ENCODE peak calls at places on chromosomes 1 and 21, in six cellular contexts. F is psoas muscle; G is SJCRH30; A is effector memory CD4-positive, alpha-beta T cell; Q is CD8-positive, alpha-beta memory T cell; C is ovary. O is an unnamed sample.

GRCh38 chr1:209583408-209583807 is at the start of gene CAMK1G:
- DNase-seq in A (no peak), F (no peak), Q (no peak), C (peak; percentile 44), G (peak; percentile 22), O (no peak)

GRCh38 chr1:33392639-33393038 is 38.3 kb downstream of the PHC2 start:
- DNase-seq in C (no peak), Q (no peak), F (no peak), A (no peak), G (no peak), O (no peak)

GRCh38 chr1:180909462-180909976 is 3.2 kb upstream of the KIAA1614 start:
- DNase-seq in F (no peak), C (no peak), G (no peak), Q (no peak), A (no peak), O (no peak)

GRCh38 chr1:21262282-21263051 is 27.8 kb downstream of the ECE1 start:
- DNase-seq in A (no peak), G (peak; percentile 61), C (peak; percentile 81), F (peak; percentile 89), Q (no peak), O (peak; percentile 94)

GRCh38 chr1:19675797-19676196 is 11.1 kb downstream of the HTR6 start:
- DNase-seq in A (no peak), C (no peak), G (no peak), F (no peak), Q (no peak), O (no peak)

GRCh38 chr1:180269848-180270766 is 40.0 kb downstream of the LHX4 start:
- DNase-seq in Q (no peak), F (no peak), C (no peak), G (peak; percentile 72), A (no peak), O (peak; percentile 61)

GRCh38 chr1:26784023-26784871 is 3.5 kb upstream of the PIGV start:
- DNase-seq in A (no peak), G (peak; percentile 65), Q (no peak), F (peak; percentile 67), C (peak; percentile 90), O (peak; percentile 85)

GRCh38 chr1:72705921-72706320 is 423.6 kb upstream of the NEGR1 start:
- DNase-seq in G (no peak), C (no peak), Q (no peak), A (no peak), F (no peak), O (no peak)

GRCh38 chr21:38822754-38823374 is 17.1 kb downstream of the ETS2 start:
- DNase-seq in A (no peak), C (no peak), Q (no peak), G (no peak), F (no peak), O (no peak)

GRCh38 chr1:103162360-103162759 is 54.0 kb upstream of the COL11A1 start:
- DNase-seq in Q (no peak), F (no peak), C (no peak), G (no peak), A (no peak), O (no peak)

GRCh38 chr1:214028999-214029406 is 41.2 kb downstream of the PROX1 start:
- DNase-seq in F (no peak), G (no peak), C (no peak), A (no peak), Q (no peak), O (no peak)

GRCh38 chr1:109084563-109085517 is 5.7 kb upstream of the TMEM167B start:
- DNase-seq in A (no peak), G (peak; percentile 36), F (no peak), Q (no peak), C (no peak), O (no peak)

GRCh38 chr21:30234050-30234449 is 18.2 kb upstream of the CLDN8 start:
- DNase-seq in A (no peak), C (no peak), Q (no peak), G (no peak), F (no peak), O (no peak)

GRCh38 chr1:118659646-118660045 is 328.5 kb downstream of the TBX15 start:
- DNase-seq in F (no peak), C (no peak), A (no peak), Q (no peak), G (no peak), O (no peak)

GRCh38 chr1:231850786-231851185 is 224.2 kb downstream of the DISC1 start:
- DNase-seq in Q (no peak), F (no peak), G (no peak), A (no peak), C (no peak), O (no peak)

GRCh38 chr1:35180776-35181374 is 12.1 kb downstream of the SFPQ start:
- DNase-seq in G (no peak), Q (no peak), F (no peak), C (no peak), A (no peak), O (no peak)

GRCh38 chr1:214581785-214582184 is 21.2 kb upstream of the CENPF start:
- DNase-seq in Q (no peak), A (no peak), F (peak; percentile 59), C (no peak), G (peak; percentile 32), O (no peak)

GRCh38 chr1:172929006-172929405 is 121.7 kb downstream of the TNFSF18 start:
- DNase-seq in Q (no peak), C (no peak), A (no peak), G (no peak), F (no peak), O (no peak)

GRCh38 chr1:1079408-1080121 is 5.5 kb upstream of the RNF223 start:
- DNase-seq in C (peak; percentile 43), F (peak; percentile 65), G (peak; percentile 94), Q (peak; percentile 50), A (no peak), O (peak; percentile 67)

GRCh38 chr1:53242381-53242780 is 4.1 kb upstream of the MAGOH start:
- DNase-seq in C (no peak), G (no peak), A (no peak), F (no peak), Q (no peak), O (no peak)

GRCh38 chr1:223183268-223183862 is 40.3 kb upstream of the TLR5 start:
- DNase-seq in Q (no peak), G (no peak), F (no peak), A (no peak), C (no peak), O (no peak)

GRCh38 chr1:206833131-206833530 is 32.3 kb upstream of the IL20 start:
- DNase-seq in F (no peak), G (no peak), Q (no peak), A (no peak), C (no peak), O (no peak)

GRCh38 chr1:222787746-222788145 is 27.1 kb upstream of the DISP1 start:
- DNase-seq in C (no peak), G (no peak), A (no peak), F (no peak), Q (no peak), O (no peak)

DNA sequence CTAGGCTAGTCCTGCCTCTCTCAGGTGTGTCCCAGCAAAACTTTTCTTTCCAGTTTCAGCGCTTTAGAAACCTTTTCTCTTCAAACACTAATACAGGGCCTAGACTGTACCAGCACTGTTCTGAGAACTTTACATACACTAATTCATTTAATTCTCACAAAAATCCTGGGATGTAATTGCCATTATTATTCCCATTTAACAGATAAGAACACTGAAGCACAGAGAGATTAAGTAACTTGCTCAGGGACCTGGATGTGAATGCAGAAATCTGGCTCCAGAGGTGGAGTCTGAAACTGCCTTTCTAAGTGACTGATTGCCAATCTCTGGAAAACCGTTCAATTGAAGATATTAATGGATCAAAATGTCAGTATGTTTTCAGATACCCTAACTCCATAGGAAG is 849 bp upstream of the UCK2 start:
- DNase-seq in C (no peak), G (no peak), A (no peak), Q (no peak), F (no peak), O (no peak)
- H3K4me3 ChIP-seq in C (no peak overlapping the region), G (peak overlapping the region; percentile 97), A (no peak overlapping the region), Q (no peak overlapping the region), F (peak overlapping the region; percentile 93), O (no peak overlapping the region)

GRCh38 chr1:167424038-167424619 is 94.2 kb downstream of the CD247 start:
- DNase-seq in C (no peak), Q (no peak), G (no peak), F (no peak), A (no peak), O (no peak)

GRCh38 chr1:167425482-167425881 is 92.8 kb downstream of the CD247 start:
- DNase-seq in A (no peak), G (no peak), C (no peak), F (no peak), Q (no peak), O (no peak)

GRCh38 chr1:167428418-167428817 is 89.9 kb downstream of the CD247 start:
- DNase-seq in Q (no peak), A (no peak), C (no peak), F (no peak), G (no peak), O (no peak)

GRCh38 chr1:167427843-167428242 is 90.5 kb downstream of the CD247 start:
- DNase-seq in Q (no peak), G (no peak), F (no peak), C (no peak), A (no peak), O (no peak)

DNA sequence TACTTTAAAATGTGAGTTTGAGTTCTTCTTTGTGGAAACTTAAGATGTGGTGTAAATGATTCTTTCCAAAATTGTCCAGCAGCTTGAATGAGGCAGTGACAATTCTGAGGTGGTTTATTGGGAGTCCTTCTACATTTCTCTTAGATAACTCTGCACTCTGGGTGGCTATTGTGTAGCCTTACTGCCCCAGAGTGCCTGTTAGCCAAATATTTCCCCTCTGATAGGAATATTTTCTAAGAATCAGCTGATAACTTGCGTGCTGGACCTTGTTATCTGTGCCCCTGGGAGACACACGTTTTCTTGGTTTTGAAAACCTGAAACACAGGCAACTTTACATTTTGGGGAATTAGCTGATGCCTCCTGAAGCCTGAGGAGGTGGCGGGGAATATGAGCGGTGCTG is 91.6 kb downstream of the CD247 start:
- DNase-seq in G (no peak), C (no peak), F (no peak), Q (no peak), A (no peak), O (no peak)
- H3K4me1 ChIP-seq in G (peaks cover 8% of the 10 kb centered on the region), C (no peaks in the 10 kb centered on the region), F (peaks cover 11% of the 10 kb centered on the region), Q (peaks cover 27% of the 10 kb centered on the region), A (peaks cover 9% of the 10 kb centered on the region), O (no peaks in the 10 kb centered on the region)

GRCh38 chr1:160328171-160328570 is 14.9 kb downstream of the COPA start:
- DNase-seq in F (no peak), A (no peak), C (no peak), Q (no peak), G (no peak), O (no peak)

GRCh38 chr1:160330119-160330518 is 12.9 kb downstream of the COPA start:
- DNase-seq in F (no peak), A (no peak), G (no peak), Q (no peak), C (no peak), O (no peak)

DNA sequence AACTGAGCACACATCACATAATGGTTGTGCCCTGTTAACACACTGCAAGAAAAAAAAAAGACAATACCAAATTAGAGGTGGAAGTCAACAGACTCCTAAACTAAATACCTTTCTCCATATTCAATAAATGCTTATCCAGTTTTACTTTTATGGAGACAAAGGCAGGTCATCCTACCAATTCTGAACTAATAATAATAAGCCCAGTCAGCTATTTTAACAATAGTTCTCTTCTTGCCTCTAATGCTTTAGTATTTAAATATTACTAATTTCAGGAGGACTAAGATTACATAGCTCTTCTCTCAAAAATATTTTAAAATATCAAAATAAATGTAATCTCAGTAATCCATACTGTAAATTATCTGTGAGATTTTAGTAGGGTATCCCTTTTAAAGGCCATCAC is 10.5 kb downstream of the COPA start:
- DNase-seq in A (no peak), F (no peak), Q (no peak), G (no peak), C (no peak), O (no peak)
- H3K36me3 ChIP-seq in A (peaks cover 71% of the 10 kb centered on the region), F (peaks cover 100% of the 10 kb centered on the region), Q (peaks cover 55% of the 10 kb centered on the region), G (peaks cover 74% of the 10 kb centered on the region), C (no peaks in the 10 kb centered on the region), O (peaks cover 96% of the 10 kb centered on the region)

GRCh38 chr1:61428146-61428545 is 296.8 kb downstream of the TM2D1 start:
- DNase-seq in G (peak; percentile 26), A (no peak), F (no peak), Q (no peak), C (no peak), O (no peak)
- H3K4me3 ChIP-seq in G (no peak overlapping the region), A (no peak overlapping the region), F (no peak overlapping the region), Q (no peak overlapping the region), C (no peak overlapping the region), O (no peak overlapping the region)

O was measured in right atrium auricular region.